ENCODE peak calls at places on chromosome 5, in six cellular contexts. C is mesendoderm, Q is IMR-90, E is neuronal stem cell, Z is H1, T is mesenchymal stem cell. G is an unnamed sample.

GRCh38 chr5:131659290-131659689 is 24.3 kb upstream of the RAPGEF6 start:
- DNase-seq in Z (no peak), T (no peak), Q (no peak), E (no peak), C (no peak), G (no peak)

GRCh38 chr5:111855356-111855755 is 98.4 kb upstream of the NREP start:
- DNase-seq in T (no peak), Q (no peak), E (peak), C (peak), Z (no peak), G (no peak)

GRCh38 chr5:68368280-68368679 is 152.7 kb downstream of the PIK3R1 start:
- DNase-seq in C (no peak), Z (no peak), Q (peak), E (no peak), T (no peak), G (no peak)

GRCh38 chr5:95941756-95942155 is 19.9 kb downstream of the ELL2 start:
- DNase-seq in C (no peak), Q (no peak), Z (no peak), T (peak), E (no peak), G (no peak)

GRCh38 chr5:72067682-72068470 is 39.4 kb upstream of the MAP1B start:
- DNase-seq in E (no peak), Q (peak), C (peak), Z (no peak), T (peak), G (peak)

GRCh38 chr5:1666812-1667588 is 132.6 kb downstream of the MRPL36 start:
- DNase-seq in Q (no peak), T (no peak), E (peak), C (peak), Z (no peak), G (no peak)

GRCh38 chr5:151741678-151742423 is 16.6 kb downstream of the ATOX1 start:
- DNase-seq in E (no peak), T (peak), C (peak), Q (peak), Z (no peak), G (peak)

GRCh38 chr5:83608122-83608521 is 112.5 kb downstream of the HAPLN1 start:
- DNase-seq in C (peak), E (peak), T (peak), Q (peak), Z (peak), G (peak)

GRCh38 chr5:148446591-148446990 is 62.8 kb downstream of the FBXO38 start:
- DNase-seq in Z (no peak), T (no peak), E (no peak), C (no peak), Q (no peak), G (no peak)

DNA sequence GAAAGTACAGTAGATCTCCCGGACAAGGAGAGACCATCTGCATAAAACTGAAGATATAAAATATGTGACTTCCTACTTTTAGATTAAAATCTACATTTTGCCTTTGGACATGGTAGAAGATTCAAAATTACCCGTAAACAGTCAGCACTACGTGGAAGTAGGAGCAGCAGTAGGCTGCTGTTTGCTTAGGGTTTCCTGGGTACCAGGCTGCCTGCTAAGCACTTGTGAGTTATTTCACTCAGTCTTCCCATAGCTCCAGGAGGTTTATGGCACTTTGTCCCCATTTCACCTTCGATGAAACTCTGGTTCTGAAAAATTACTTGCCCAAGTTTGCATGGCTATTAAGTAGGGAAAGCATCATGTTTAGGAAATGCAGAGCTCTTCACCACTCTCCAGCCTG is 92.6 kb downstream of the STK32A start:
- DNase-seq in C (no peak), T (no peak), E (no peak), Z (no peak), Q (no peak), G (no peak)
- H3K23ac ChIP-seq in C (no peak), T (peak), E (no peak), Z (no peak), Q (no peak), G (no peak)

GRCh38 chr5:32531885-32532520 is 53.4 kb upstream of the SUB1 start:
- DNase-seq in Q (peak), T (peak), E (no peak), Z (peak), C (peak), G (peak)
- H3K4me3 ChIP-seq in Q (no peak), T (no peak), E (peak), Z (no peak), C (no peak), G (no peak)

DNA sequence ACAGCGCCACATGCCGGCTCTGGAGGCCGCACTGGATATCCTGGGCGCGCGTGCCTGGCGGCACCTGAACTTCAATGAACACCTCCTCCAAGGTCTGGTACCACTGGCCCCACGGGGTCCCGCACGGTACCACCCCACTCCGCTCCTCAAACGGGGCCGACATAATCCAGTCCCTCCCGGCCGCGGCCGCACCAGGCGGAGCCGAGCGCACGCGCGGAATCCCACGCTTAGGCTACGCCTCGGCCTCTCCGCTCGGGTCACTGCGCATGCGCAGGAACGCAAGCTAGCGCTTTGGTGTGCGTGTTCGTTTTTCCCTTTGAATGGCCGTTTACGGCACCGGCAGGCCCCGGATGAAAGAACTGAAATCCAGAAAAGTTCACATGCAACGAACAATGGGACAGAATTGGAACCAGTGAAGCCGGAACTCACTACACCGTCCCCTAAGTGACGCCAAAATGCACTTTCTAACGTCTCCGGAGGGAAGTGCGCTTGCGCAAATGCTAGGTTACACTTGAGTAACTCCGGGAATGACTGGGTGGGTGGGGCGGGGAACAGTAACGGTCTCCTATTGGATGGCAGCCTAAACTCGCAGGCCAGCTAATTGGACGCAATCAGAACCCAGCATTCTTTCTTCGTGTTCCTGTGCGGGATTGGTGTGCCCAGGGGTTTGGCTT is at the start of gene NUDCD2:
- DNase-seq in Z (peak), T (peak), Q (peak), C (peak), E (peak), G (peak)
- H3K23ac ChIP-seq in Z (no peak), T (peak), Q (peak), C (no peak), E (peak), G (no peak)

GRCh38 chr5:39761199-39761580 is 336.4 kb upstream of the DAB2 start:
- DNase-seq in Z (no peak), C (no peak), T (no peak), Q (no peak), E (no peak), G (no peak)
- H3K4me3 ChIP-seq in Z (no peak), C (no peak), T (no peak), Q (no peak), E (no peak), G (no peak)